ENCODE peak calls at places on chromosomes 7 and 10, in six cellular contexts. Y is fibroblast of pulmonary artery, S is GM06990, D is lower leg skin, V is kidney, K is cardiac fibroblast. B is an unnamed sample.
A peak's percentile ranks its signal among the peaks of the same experiment; 100 is the strongest.

GRCh38 chr10:8402469-8403074 is 348.1 kb downstream of the GATA3 start:
- DNase-seq in Y (no peak), S (no peak), D (no peak), V (no peak), K (peak; percentile 34), B (no peak)

GRCh38 chr10:12510566-12510965 is 161.2 kb downstream of the CAMK1D start:
- DNase-seq in Y (no peak), S (no peak), D (peak; percentile 53), V (no peak), K (no peak), B (no peak)

GRCh38 chr7:34748244-34749039 is 90.4 kb downstream of the NPSR1 start:
- DNase-seq in Y (peak; percentile 81), S (no peak), D (no peak), V (peak; percentile 93), K (peak; percentile 67), B (peak; percentile 10)

GRCh38 chr10:35011771-35012191 is 78.4 kb downstream of the CUL2 start:
- DNase-seq in Y (peak; percentile 33), S (no peak), D (no peak), V (no peak), K (no peak), B (peak; percentile 44)

GRCh38 chr7:131621652-131622051 is 65.2 kb upstream of the PODXL start:
- DNase-seq in Y (no peak), S (no peak), D (no peak), V (no peak), K (no peak), B (no peak)

GRCh38 chr7:153440781-153441180 is 611.4 kb upstream of the DPP6 start:
- DNase-seq in Y (no peak), S (no peak), D (no peak), V (no peak), K (no peak), B (no peak)

GRCh38 chr10:114442115-114442630 is 37.9 kb upstream of the AFAP1L2 start:
- DNase-seq in Y (no peak), S (no peak), D (no peak), V (no peak), K (no peak), B (no peak)

GRCh38 chr7:149220534-149220933 is 18.9 kb upstream of the ZNF212 start:
- DNase-seq in Y (peak; percentile 51), S (no peak), D (no peak), V (no peak), K (peak; percentile 56), B (peak; percentile 41)

GRCh38 chr10:43407148-43407575 is 1.8 kb downstream of the HNRNPF start:
- DNase-seq in Y (peak; percentile 38), S (peak; percentile 78), D (peak; percentile 92), V (peak; percentile 89), K (peak; percentile 58), B (peak; percentile 35)

GRCh38 chr7:45306752-45307305 is 149.2 kb downstream of the RAMP3 start:
- DNase-seq in Y (no peak), S (no peak), D (no peak), V (no peak), K (no peak), B (no peak)

GRCh38 chr10:132439025-132439388 is 42.0 kb downstream of the PWWP2B start:
- DNase-seq in Y (no peak), S (no peak), D (no peak), V (peak; percentile 81), K (no peak), B (no peak)

GRCh38 chr7:105003275-105003674 is 10.7 kb upstream of the KMT2E start:
- DNase-seq in Y (peak; percentile 76), S (no peak), D (peak; percentile 84), V (no peak), K (peak; percentile 76), B (peak; percentile 91)

GRCh38 chr10:7529638-7530037 is 118.8 kb upstream of the SFMBT2 start:
- DNase-seq in Y (peak; percentile 31), S (no peak), D (no peak), V (peak; percentile 44), K (peak; percentile 27), B (no peak)

GRCh38 chr10:20271490-20271889 is 455.3 kb downstream of the PLXDC2 start:
- DNase-seq in Y (no peak), S (no peak), D (no peak), V (no peak), K (no peak), B (no peak)

GRCh38 chr7:100568936-100569844 is 4.5 kb downstream of the SAP25 start:
- DNase-seq in Y (peak; percentile 53), S (peak; percentile 68), D (peak; percentile 91), V (no peak), K (peak; percentile 66), B (no peak)

GRCh38 chr7:137628211-137628610 is 218.6 kb downstream of the DGKI start:
- DNase-seq in Y (no peak), S (no peak), D (no peak), V (no peak), K (no peak), B (peak; percentile 12)

GRCh38 chr7:25263292-25263691 is 35.0 kb upstream of the NPVF start:
- DNase-seq in Y (no peak), S (no peak), D (no peak), V (no peak), K (peak; percentile 7), B (no peak)

GRCh38 chr7:25259487-25260243 is 31.4 kb upstream of the NPVF start:
- DNase-seq in Y (peak; percentile 85), S (peak; percentile 6), D (peak; percentile 86), V (no peak), K (peak; percentile 88), B (peak; percentile 85)

GRCh38 chr7:25261545-25262135 is 33.4 kb upstream of the NPVF start:
- DNase-seq in Y (no peak), S (no peak), D (no peak), V (no peak), K (no peak), B (no peak)

GRCh38 chr7:25262586-25262985 is 34.3 kb upstream of the NPVF start:
- DNase-seq in Y (peak; percentile 29), S (no peak), D (no peak), V (no peak), K (peak; percentile 26), B (no peak)

DNA sequence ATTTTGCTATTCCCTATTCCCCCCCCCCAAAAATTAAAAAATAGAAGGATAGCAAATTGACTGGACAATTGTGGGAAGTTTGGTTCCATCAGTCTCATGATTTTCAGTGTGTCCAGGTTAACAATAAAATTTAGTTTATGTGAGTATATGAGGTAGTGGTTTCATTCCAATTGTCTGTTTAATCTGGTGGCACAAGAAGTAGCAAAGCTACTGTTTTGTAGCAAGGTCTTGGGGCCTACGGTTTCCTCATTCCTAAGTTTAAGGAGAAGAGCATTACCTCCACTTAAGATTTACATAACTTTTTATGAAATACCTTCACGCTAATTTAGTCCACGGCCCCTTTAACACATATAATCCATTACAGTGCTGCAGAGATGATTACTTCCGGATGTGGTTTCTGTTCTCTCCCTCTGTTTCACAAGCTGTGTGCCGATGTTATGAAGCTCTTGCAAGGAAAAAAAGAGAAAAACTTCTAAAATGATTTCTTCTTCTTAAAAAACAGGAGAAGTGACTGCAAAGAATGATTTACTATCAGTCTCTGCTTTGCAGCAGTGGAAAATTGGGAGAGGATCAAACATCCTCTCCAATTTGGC is 32.7 kb upstream of the NPVF start:
- DNase-seq in Y (peak; percentile 67), S (peak; percentile 13), D (no peak), V (no peak), K (peak; percentile 66), B (peak; percentile 59)
- H3K4me3 ChIP-seq in Y (no peak overlapping the region), S (no peak overlapping the region), D (no peak overlapping the region), V (no peak overlapping the region), K (no peak overlapping the region), B (peak overlapping the region; percentile 4)

GRCh38 chr7:85014936-85015335 is 171.9 kb downstream of the SEMA3D start:
- DNase-seq in Y (no peak), S (no peak), D (no peak), V (no peak), K (no peak), B (no peak)
- TF ChIP-seq CTCF in Y (no peak), S (no peak), D (no peak), V (no peak), K (no peak), B (no peak)

GRCh38 chr10:64547168-64547567 is 1026.0 kb downstream of the REEP3 start:
- DNase-seq in Y (no peak), S (no peak), D (no peak), V (no peak), K (no peak), B (no peak)

DNA sequence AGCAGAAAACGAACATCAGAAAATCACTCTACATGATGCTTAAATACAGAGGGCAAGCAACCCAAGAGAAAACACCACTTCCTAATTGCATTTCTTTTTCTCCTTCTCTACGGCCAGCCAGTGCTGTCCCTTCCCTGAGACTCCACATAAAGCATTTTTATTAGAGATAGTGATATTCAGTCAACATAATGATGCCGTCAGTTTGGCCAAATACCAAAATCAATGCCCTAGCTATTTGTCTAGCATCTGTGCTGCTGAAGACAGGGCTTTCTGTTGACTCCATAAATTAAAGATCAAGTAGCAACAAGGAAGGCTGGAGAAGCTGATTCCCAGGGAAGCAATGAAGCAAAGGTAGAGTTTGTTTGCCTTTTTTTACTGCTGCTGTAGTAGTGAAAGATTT is 1024.9 kb downstream of the REEP3 start:
- DNase-seq in Y (no peak), S (no peak), D (no peak), V (no peak), K (no peak), B (no peak)
- H3K4me3 ChIP-seq in Y (no peak overlapping the region), S (no peak overlapping the region), D (no peak overlapping the region), V (no peak overlapping the region), K (no peak overlapping the region), B (no peak overlapping the region)

GRCh38 chr10:104127411-104127810 is 5.4 kb downstream of the SFR1 start:
- DNase-seq in Y (no peak), S (no peak), D (no peak), V (no peak), K (no peak), B (no peak)
- TF ChIP-seq CTCF in Y (peak; percentile 5), S (peak; percentile 50), D (no peak), V (no peak), K (peak; percentile 11), B (no peak)

DNA sequence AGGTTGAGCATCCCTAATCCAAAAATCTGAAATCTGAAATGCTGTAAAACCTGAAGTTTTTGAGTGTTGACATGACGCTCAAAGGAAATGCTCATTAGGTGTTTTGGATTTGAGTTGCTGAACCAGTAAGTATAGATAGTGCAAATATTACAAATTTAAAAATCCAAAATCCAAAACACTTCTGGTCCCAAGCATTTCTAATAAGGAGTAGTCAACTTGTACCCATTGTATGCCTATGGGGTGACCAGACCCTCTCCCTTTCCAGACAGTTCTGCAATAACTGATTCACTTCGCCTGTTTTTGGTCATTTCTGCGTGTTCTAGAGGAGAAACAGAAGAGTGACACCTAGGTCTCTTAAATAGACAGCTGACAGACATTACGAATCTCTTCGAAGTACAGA is 90.3 kb downstream of the MMRN2 start:
- DNase-seq in Y (no peak), S (no peak), D (no peak), V (no peak), K (no peak), B (no peak)
- H3K4me3 ChIP-seq in Y (no peak overlapping the region), S (no peak overlapping the region), D (no peak overlapping the region), V (no peak overlapping the region), K (no peak overlapping the region), B (no peak overlapping the region)

GRCh38 chr10:17736223-17736622 is 15.8 kb upstream of the TMEM236 start:
- DNase-seq in Y (no peak), S (no peak), D (no peak), V (no peak), K (no peak), B (no peak)
- TF ChIP-seq CTCF in Y (no peak), S (no peak), D (no peak), V (no peak), K (no peak), B (no peak)

B was measured in fibroblast of the aortic adventitia.